ENCODE peak calls at places on chromosomes 1 and 21, in seven cellular contexts. One of them, this sample, is unnamed.

GRCh38 chr1:218226005-218226404 is 59.1 kb upstream of the RRP15 start:
- DNase-seq in activated CD4-positive, alpha-beta T cell treated with anti-CD3 and anti-CD28 coated beads, Interleukin-2, amount 50 U/mL, for 24 hours: no peak
- DNase-seq in NCI-H1105 treated with DMSO at 0.1 percent for 48 hours: no peak
- DNase-seq in EL: no peak
- DNase-seq in GM12865: no peak
- DNase-seq in NCI-H187: no peak
- DNase-seq in HCT116: no peak
- DNase-seq in this sample: no peak

GRCh38 chr1:240526321-240526720 is 85.6 kb downstream of the GREM2 start:
- DNase-seq in NCI-H187: no peak
- DNase-seq in NCI-H1105 treated with DMSO at 0.1 percent for 48 hours: no peak
- DNase-seq in activated CD4-positive, alpha-beta T cell treated with anti-CD3 and anti-CD28 coated beads, Interleukin-2, amount 50 U/mL, for 24 hours: no peak
- DNase-seq in EL: no peak
- DNase-seq in HCT116: no peak
- DNase-seq in GM12865: no peak
- DNase-seq in this sample: no peak

GRCh38 chr1:9311489-9311888 is 18.8 kb downstream of the SPSB1 start:
- DNase-seq in NCI-H187: no peak
- DNase-seq in NCI-H1105 treated with DMSO at 0.1 percent for 48 hours: no peak
- DNase-seq in EL: no peak
- DNase-seq in HCT116: no peak
- DNase-seq in GM12865: no peak
- DNase-seq in activated CD4-positive, alpha-beta T cell treated with anti-CD3 and anti-CD28 coated beads, Interleukin-2, amount 50 U/mL, for 24 hours: no peak
- DNase-seq in this sample: no peak

GRCh38 chr1:231985624-231986023 is 359.0 kb downstream of the DISC1 start:
- DNase-seq in NCI-H1105 treated with DMSO at 0.1 percent for 48 hours: no peak
- DNase-seq in GM12865: no peak
- DNase-seq in HCT116: no peak
- DNase-seq in EL: no peak
- DNase-seq in activated CD4-positive, alpha-beta T cell treated with anti-CD3 and anti-CD28 coated beads, Interleukin-2, amount 50 U/mL, for 24 hours: no peak
- DNase-seq in NCI-H187: no peak
- DNase-seq in this sample: no peak

GRCh38 chr21:43369124-43369523 is 57.8 kb downstream of the SIK1 start:
- DNase-seq in NCI-H1105 treated with DMSO at 0.1 percent for 48 hours: no peak
- DNase-seq in GM12865: peak; percentile 76
- DNase-seq in NCI-H187: peak; percentile 15
- DNase-seq in HCT116: no peak
- DNase-seq in activated CD4-positive, alpha-beta T cell treated with anti-CD3 and anti-CD28 coated beads, Interleukin-2, amount 50 U/mL, for 24 hours: no peak
- DNase-seq in EL: peak; percentile 70
- DNase-seq in this sample: no peak

GRCh38 chr1:187626056-187626455 is 797.3 kb downstream of the PLA2G4A start:
- DNase-seq in NCI-H1105 treated with DMSO at 0.1 percent for 48 hours: no peak
- DNase-seq in activated CD4-positive, alpha-beta T cell treated with anti-CD3 and anti-CD28 coated beads, Interleukin-2, amount 50 U/mL, for 24 hours: no peak
- DNase-seq in HCT116: no peak
- DNase-seq in EL: peak; percentile 4
- DNase-seq in NCI-H187: no peak
- DNase-seq in GM12865: peak; percentile 2
- DNase-seq in this sample: no peak

GRCh38 chr1:230141002-230141648 is 74.1 kb downstream of the GALNT2 start:
- DNase-seq in GM12865: no peak
- DNase-seq in HCT116: no peak
- DNase-seq in NCI-H1105 treated with DMSO at 0.1 percent for 48 hours: no peak
- DNase-seq in activated CD4-positive, alpha-beta T cell treated with anti-CD3 and anti-CD28 coated beads, Interleukin-2, amount 50 U/mL, for 24 hours: no peak
- DNase-seq in NCI-H187: no peak
- DNase-seq in EL: peak; percentile 85
- DNase-seq in this sample: no peak

GRCh38 chr21:30434033-30434631 is 4.1 kb downstream of the KRTAP13-4 start:
- DNase-seq in HCT116: no peak
- DNase-seq in EL: no peak
- DNase-seq in NCI-H1105 treated with DMSO at 0.1 percent for 48 hours: peak; percentile 12
- DNase-seq in GM12865: peak; percentile 52
- DNase-seq in activated CD4-positive, alpha-beta T cell treated with anti-CD3 and anti-CD28 coated beads, Interleukin-2, amount 50 U/mL, for 24 hours: no peak
- DNase-seq in NCI-H187: no peak
- DNase-seq in this sample: no peak

GRCh38 chr1:169348356-169349036 is 19.1 kb downstream of the NME7 start:
- DNase-seq in EL: peak; percentile 54
- DNase-seq in HCT116: peak; percentile 57
- DNase-seq in activated CD4-positive, alpha-beta T cell treated with anti-CD3 and anti-CD28 coated beads, Interleukin-2, amount 50 U/mL, for 24 hours: no peak
- DNase-seq in NCI-H1105 treated with DMSO at 0.1 percent for 48 hours: peak; percentile 71
- DNase-seq in GM12865: peak; percentile 66
- DNase-seq in NCI-H187: peak; percentile 42
- DNase-seq in this sample: no peak

GRCh38 chr21:25528511-25528910 is 78.8 kb downstream of the MRPL39 start:
- DNase-seq in EL: no peak
- DNase-seq in NCI-H1105 treated with DMSO at 0.1 percent for 48 hours: no peak
- DNase-seq in HCT116: no peak
- DNase-seq in GM12865: no peak
- DNase-seq in NCI-H187: no peak
- DNase-seq in activated CD4-positive, alpha-beta T cell treated with anti-CD3 and anti-CD28 coated beads, Interleukin-2, amount 50 U/mL, for 24 hours: no peak
- DNase-seq in this sample: no peak

GRCh38 chr1:11645670-11646265 is 8.5 kb downstream of the FBXO2 start:
- DNase-seq in NCI-H187: peak; percentile 81
- DNase-seq in GM12865: peak; percentile 78
- DNase-seq in HCT116: peak; percentile 62
- DNase-seq in activated CD4-positive, alpha-beta T cell treated with anti-CD3 and anti-CD28 coated beads, Interleukin-2, amount 50 U/mL, for 24 hours: peak; percentile 58
- DNase-seq in NCI-H1105 treated with DMSO at 0.1 percent for 48 hours: peak; percentile 76
- DNase-seq in EL: peak; percentile 73
- DNase-seq in this sample: peak; percentile 25

GRCh38 chr1:206816390-206817287 is 44.3 kb upstream of the IL10 start:
- DNase-seq in EL: no peak
- DNase-seq in HCT116: no peak
- DNase-seq in activated CD4-positive, alpha-beta T cell treated with anti-CD3 and anti-CD28 coated beads, Interleukin-2, amount 50 U/mL, for 24 hours: no peak
- DNase-seq in NCI-H1105 treated with DMSO at 0.1 percent for 48 hours: no peak
- DNase-seq in GM12865: peak; percentile 89
- DNase-seq in NCI-H187: no peak
- DNase-seq in this sample: no peak

GRCh38 chr1:65247419-65248359 is 61.7 kb upstream of the DNAJC6 start:
- DNase-seq in activated CD4-positive, alpha-beta T cell treated with anti-CD3 and anti-CD28 coated beads, Interleukin-2, amount 50 U/mL, for 24 hours: no peak
- DNase-seq in HCT116: no peak
- DNase-seq in NCI-H187: no peak
- DNase-seq in NCI-H1105 treated with DMSO at 0.1 percent for 48 hours: no peak
- DNase-seq in EL: peak; percentile 100
- DNase-seq in GM12865: no peak
- DNase-seq in this sample: no peak

GRCh38 chr1:172588296-172589291 is 55.6 kb downstream of the SUCO start:
- DNase-seq in NCI-H1105 treated with DMSO at 0.1 percent for 48 hours: no peak
- DNase-seq in NCI-H187: no peak
- DNase-seq in activated CD4-positive, alpha-beta T cell treated with anti-CD3 and anti-CD28 coated beads, Interleukin-2, amount 50 U/mL, for 24 hours: no peak
- DNase-seq in GM12865: peak; percentile 32
- DNase-seq in HCT116: peak; percentile 64
- DNase-seq in EL: peak; percentile 91
- DNase-seq in this sample: peak; percentile 68

GRCh38 chr1:16189921-16190499 is 22.4 kb downstream of the ARHGEF19 start:
- DNase-seq in GM12865: no peak
- DNase-seq in HCT116: no peak
- DNase-seq in NCI-H187: no peak
- DNase-seq in EL: no peak
- DNase-seq in activated CD4-positive, alpha-beta T cell treated with anti-CD3 and anti-CD28 coated beads, Interleukin-2, amount 50 U/mL, for 24 hours: no peak
- DNase-seq in NCI-H1105 treated with DMSO at 0.1 percent for 48 hours: no peak
- DNase-seq in this sample: no peak

GRCh38 chr1:33088119-33088906 is 7.4 kb downstream of the AZIN2 start:
- DNase-seq in NCI-H1105 treated with DMSO at 0.1 percent for 48 hours: no peak
- DNase-seq in EL: no peak
- DNase-seq in HCT116: no peak
- DNase-seq in NCI-H187: no peak
- DNase-seq in GM12865: peak; percentile 39
- DNase-seq in activated CD4-positive, alpha-beta T cell treated with anti-CD3 and anti-CD28 coated beads, Interleukin-2, amount 50 U/mL, for 24 hours: no peak
- DNase-seq in this sample: no peak

GRCh38 chr1:51955797-51956527 is 34.5 kb downstream of the RAB3B start:
- DNase-seq in GM12865: peak; percentile 46
- DNase-seq in HCT116: no peak
- DNase-seq in activated CD4-positive, alpha-beta T cell treated with anti-CD3 and anti-CD28 coated beads, Interleukin-2, amount 50 U/mL, for 24 hours: no peak
- DNase-seq in NCI-H187: peak; percentile 86
- DNase-seq in EL: no peak
- DNase-seq in NCI-H1105 treated with DMSO at 0.1 percent for 48 hours: peak; percentile 99
- DNase-seq in this sample: no peak

GRCh38 chr1:155729031-155729898 is 40.4 kb downstream of the DAP3 start:
- DNase-seq in EL: peak; percentile 67
- DNase-seq in HCT116: peak; percentile 38
- DNase-seq in activated CD4-positive, alpha-beta T cell treated with anti-CD3 and anti-CD28 coated beads, Interleukin-2, amount 50 U/mL, for 24 hours: no peak
- DNase-seq in NCI-H1105 treated with DMSO at 0.1 percent for 48 hours: peak; percentile 47
- DNase-seq in GM12865: peak; percentile 44
- DNase-seq in NCI-H187: no peak
- DNase-seq in this sample: peak; percentile 33

GRCh38 chr1:63663301-63663700 is 70.1 kb downstream of the PGM1 start:
- DNase-seq in NCI-H187: no peak
- DNase-seq in EL: peak; percentile 68
- DNase-seq in activated CD4-positive, alpha-beta T cell treated with anti-CD3 and anti-CD28 coated beads, Interleukin-2, amount 50 U/mL, for 24 hours: no peak
- DNase-seq in NCI-H1105 treated with DMSO at 0.1 percent for 48 hours: no peak
- DNase-seq in GM12865: no peak
- DNase-seq in HCT116: peak; percentile 19
- DNase-seq in this sample: no peak

GRCh38 chr1:109877320-109877771 is 33.3 kb upstream of the CSF1 start:
- DNase-seq in activated CD4-positive, alpha-beta T cell treated with anti-CD3 and anti-CD28 coated beads, Interleukin-2, amount 50 U/mL, for 24 hours: no peak
- DNase-seq in EL: peak; percentile 96
- DNase-seq in NCI-H187: no peak
- DNase-seq in GM12865: no peak
- DNase-seq in HCT116: no peak
- DNase-seq in NCI-H1105 treated with DMSO at 0.1 percent for 48 hours: no peak
- DNase-seq in this sample: no peak

GRCh38 chr1:89598450-89599331 is 34.2 kb upstream of the LRRC8C start:
- DNase-seq in NCI-H1105 treated with DMSO at 0.1 percent for 48 hours: peak; percentile 63
- DNase-seq in EL: peak; percentile 36
- DNase-seq in GM12865: peak; percentile 40
- DNase-seq in activated CD4-positive, alpha-beta T cell treated with anti-CD3 and anti-CD28 coated beads, Interleukin-2, amount 50 U/mL, for 24 hours: no peak
- DNase-seq in NCI-H187: no peak
- DNase-seq in HCT116: peak; percentile 26
- DNase-seq in this sample: no peak

GRCh38 chr1:108612496-108612895 is 48.4 kb downstream of the HENMT1 start:
- DNase-seq in NCI-H1105 treated with DMSO at 0.1 percent for 48 hours: no peak
- DNase-seq in HCT116: no peak
- DNase-seq in NCI-H187: no peak
- DNase-seq in GM12865: no peak
- DNase-seq in activated CD4-positive, alpha-beta T cell treated with anti-CD3 and anti-CD28 coated beads, Interleukin-2, amount 50 U/mL, for 24 hours: no peak
- DNase-seq in EL: no peak
- DNase-seq in this sample: no peak

GRCh38 chr1:155131285-155131684 is 3.6 kb downstream of the EFNA1 start:
- DNase-seq in NCI-H1105 treated with DMSO at 0.1 percent for 48 hours: no peak
- DNase-seq in HCT116: no peak
- DNase-seq in EL: no peak
- DNase-seq in NCI-H187: no peak
- DNase-seq in GM12865: no peak
- DNase-seq in activated CD4-positive, alpha-beta T cell treated with anti-CD3 and anti-CD28 coated beads, Interleukin-2, amount 50 U/mL, for 24 hours: no peak
- DNase-seq in this sample: no peak

GRCh38 chr1:189175889-189176288 is 1301.8 kb downstream of the BRINP3 start:
- DNase-seq in activated CD4-positive, alpha-beta T cell treated with anti-CD3 and anti-CD28 coated beads, Interleukin-2, amount 50 U/mL, for 24 hours: no peak
- DNase-seq in NCI-H1105 treated with DMSO at 0.1 percent for 48 hours: no peak
- DNase-seq in GM12865: no peak
- DNase-seq in NCI-H187: no peak
- DNase-seq in HCT116: no peak
- DNase-seq in EL: no peak
- DNase-seq in this sample: no peak

GRCh38 chr1:22773981-22774471 is 63.4 kb downstream of the EPHB2 start:
- DNase-seq in activated CD4-positive, alpha-beta T cell treated with anti-CD3 and anti-CD28 coated beads, Interleukin-2, amount 50 U/mL, for 24 hours: no peak
- DNase-seq in NCI-H187: no peak
- DNase-seq in GM12865: no peak
- DNase-seq in HCT116: no peak
- DNase-seq in NCI-H1105 treated with DMSO at 0.1 percent for 48 hours: peak; percentile 53
- DNase-seq in EL: peak; percentile 11
- DNase-seq in this sample: no peak

GRCh38 chr1:230609208-230609607 is 33.1 kb upstream of the COG2 start:
- DNase-seq in NCI-H187: no peak
- DNase-seq in NCI-H1105 treated with DMSO at 0.1 percent for 48 hours: no peak
- DNase-seq in EL: no peak
- DNase-seq in GM12865: peak; percentile 31
- DNase-seq in HCT116: no peak
- DNase-seq in activated CD4-positive, alpha-beta T cell treated with anti-CD3 and anti-CD28 coated beads, Interleukin-2, amount 50 U/mL, for 24 hours: no peak
- DNase-seq in this sample: no peak

GRCh38 chr1:39835935-39836594 is 47.2 kb downstream of the TRIT1 start:
- DNase-seq in HCT116: no peak
- DNase-seq in NCI-H1105 treated with DMSO at 0.1 percent for 48 hours: no peak
- DNase-seq in NCI-H187: no peak
- DNase-seq in EL: no peak
- DNase-seq in GM12865: no peak
- DNase-seq in activated CD4-positive, alpha-beta T cell treated with anti-CD3 and anti-CD28 coated beads, Interleukin-2, amount 50 U/mL, for 24 hours: no peak
- DNase-seq in this sample: no peak

GRCh38 chr1:27506703-27507102 is 16.7 kb upstream of the WASF2 start:
- DNase-seq in NCI-H1105 treated with DMSO at 0.1 percent for 48 hours: no peak
- DNase-seq in EL: no peak
- DNase-seq in NCI-H187: no peak
- DNase-seq in activated CD4-positive, alpha-beta T cell treated with anti-CD3 and anti-CD28 coated beads, Interleukin-2, amount 50 U/mL, for 24 hours: no peak
- DNase-seq in GM12865: no peak
- DNase-seq in HCT116: no peak
- DNase-seq in this sample: no peak

GRCh38 chr21:33488936-33489335 is 2.6 kb downstream of the DNAJC28 start:
- DNase-seq in NCI-H187: no peak
- DNase-seq in activated CD4-positive, alpha-beta T cell treated with anti-CD3 and anti-CD28 coated beads, Interleukin-2, amount 50 U/mL, for 24 hours: no peak
- DNase-seq in GM12865: no peak
- DNase-seq in EL: no peak
- DNase-seq in NCI-H1105 treated with DMSO at 0.1 percent for 48 hours: no peak
- DNase-seq in HCT116: no peak
- DNase-seq in this sample: no peak

GRCh38 chr1:41738475-41738874 is 180.2 kb downstream of the HIVEP3 start:
- DNase-seq in GM12865: no peak
- DNase-seq in NCI-H1105 treated with DMSO at 0.1 percent for 48 hours: no peak
- DNase-seq in HCT116: no peak
- DNase-seq in NCI-H187: no peak
- DNase-seq in activated CD4-positive, alpha-beta T cell treated with anti-CD3 and anti-CD28 coated beads, Interleukin-2, amount 50 U/mL, for 24 hours: no peak
- DNase-seq in EL: no peak
- DNase-seq in this sample: no peak

GRCh38 chr1:151612506-151613274 is 840 bp downstream of the SNX27 start:
- DNase-seq in activated CD4-positive, alpha-beta T cell treated with anti-CD3 and anti-CD28 coated beads, Interleukin-2, amount 50 U/mL, for 24 hours: no peak
- DNase-seq in HCT116: no peak
- DNase-seq in GM12865: peak; percentile 51
- DNase-seq in NCI-H187: no peak
- DNase-seq in NCI-H1105 treated with DMSO at 0.1 percent for 48 hours: peak; percentile 34
- DNase-seq in EL: peak; percentile 43
- DNase-seq in this sample: no peak

GRCh38 chr1:187513190-187513589 is 684.4 kb downstream of the PLA2G4A start:
- DNase-seq in NCI-H1105 treated with DMSO at 0.1 percent for 48 hours: no peak
- DNase-seq in activated CD4-positive, alpha-beta T cell treated with anti-CD3 and anti-CD28 coated beads, Interleukin-2, amount 50 U/mL, for 24 hours: no peak
- DNase-seq in EL: no peak
- DNase-seq in NCI-H187: no peak
- DNase-seq in GM12865: peak; percentile 2
- DNase-seq in HCT116: peak; percentile 19
- DNase-seq in this sample: no peak

GRCh38 chr1:98264727-98265126 is 343.9 kb upstream of the DPYD start:
- DNase-seq in EL: no peak
- DNase-seq in GM12865: no peak
- DNase-seq in NCI-H187: peak; percentile 3
- DNase-seq in NCI-H1105 treated with DMSO at 0.1 percent for 48 hours: no peak
- DNase-seq in HCT116: no peak
- DNase-seq in activated CD4-positive, alpha-beta T cell treated with anti-CD3 and anti-CD28 coated beads, Interleukin-2, amount 50 U/mL, for 24 hours: no peak
- DNase-seq in this sample: no peak